ENCODE peak calls at places on chromosome 19, in eight cellular contexts. One of them, this sample, is unnamed.

GRCh38 chr19:6362351-6362801 is 1.0 kb downstream of the CLPP start:
- DNase-seq in keratinocyte: no peak
- DNase-seq in DND-41: peak
- DNase-seq in neural progenitor cell: no peak
- DNase-seq in mammary epithelial cell: no peak
- DNase-seq in IMR-90: no peak
- DNase-seq in K562: no peak
- DNase-seq in colonic mucosa: no peak
- DNase-seq in this sample: no peak

GRCh38 chr19:11963566-11964355 is 1.1 kb upstream of the ZNF763 start:
- DNase-seq in DND-41: peak
- DNase-seq in neural progenitor cell: peak
- DNase-seq in colonic mucosa: peak
- DNase-seq in mammary epithelial cell: peak
- DNase-seq in keratinocyte: no peak
- DNase-seq in IMR-90: peak
- DNase-seq in K562: peak
- DNase-seq in this sample: peak

GRCh38 chr19:18435185-18435841 is 2.6 kb downstream of the ISYNA1 start:
- DNase-seq in keratinocyte: no peak
- DNase-seq in colonic mucosa: no peak
- DNase-seq in neural progenitor cell: no peak
- DNase-seq in K562: no peak
- DNase-seq in DND-41: no peak
- DNase-seq in mammary epithelial cell: no peak
- DNase-seq in IMR-90: no peak
- DNase-seq in this sample: no peak

GRCh38 chr19:398719-399118 is 10.2 kb downstream of the C2CD4C start:
- DNase-seq in mammary epithelial cell: no peak
- DNase-seq in keratinocyte: no peak
- DNase-seq in DND-41: no peak
- DNase-seq in K562: no peak
- DNase-seq in IMR-90: no peak
- DNase-seq in colonic mucosa: no peak
- DNase-seq in neural progenitor cell: no peak
- DNase-seq in this sample: peak

GRCh38 chr19:8393871-8394250 is 3.7 kb downstream of the RAB11B start:
- DNase-seq in neural progenitor cell: no peak
- DNase-seq in DND-41: no peak
- DNase-seq in IMR-90: no peak
- DNase-seq in mammary epithelial cell: no peak
- DNase-seq in keratinocyte: no peak
- DNase-seq in K562: no peak
- DNase-seq in colonic mucosa: no peak
- DNase-seq in this sample: no peak

GRCh38 chr19:1225451-1226226 is 12.2 kb downstream of the CBARP start:
- DNase-seq in keratinocyte: no peak
- DNase-seq in colonic mucosa: no peak
- DNase-seq in mammary epithelial cell: no peak
- DNase-seq in DND-41: no peak
- DNase-seq in IMR-90: no peak
- DNase-seq in neural progenitor cell: no peak
- DNase-seq in K562: no peak
- DNase-seq in this sample: no peak

GRCh38 chr19:47095707-47096704 is 17.6 kb downstream of the ZC3H4 start:
- DNase-seq in neural progenitor cell: no peak
- DNase-seq in keratinocyte: no peak
- DNase-seq in IMR-90: no peak
- DNase-seq in DND-41: peak
- DNase-seq in mammary epithelial cell: peak
- DNase-seq in K562: no peak
- DNase-seq in colonic mucosa: peak
- DNase-seq in this sample: peak

GRCh38 chr19:1822210-1822609 is 10.1 kb upstream of the ATP8B3 start:
- DNase-seq in keratinocyte: no peak
- DNase-seq in mammary epithelial cell: no peak
- DNase-seq in IMR-90: no peak
- DNase-seq in K562: no peak
- DNase-seq in neural progenitor cell: no peak
- DNase-seq in DND-41: no peak
- DNase-seq in colonic mucosa: no peak
- DNase-seq in this sample: no peak

GRCh38 chr19:35738021-35738886 is 4.0 kb downstream of the IGFLR1 start:
- DNase-seq in mammary epithelial cell: no peak
- DNase-seq in IMR-90: no peak
- DNase-seq in neural progenitor cell: no peak
- DNase-seq in K562: no peak
- DNase-seq in colonic mucosa: no peak
- DNase-seq in keratinocyte: no peak
- DNase-seq in DND-41: no peak
- DNase-seq in this sample: peak

GRCh38 chr19:10339380-10339960 is at the start of gene ICAM3:
- DNase-seq in DND-41: peak
- DNase-seq in colonic mucosa: peak
- DNase-seq in keratinocyte: no peak
- DNase-seq in neural progenitor cell: no peak
- DNase-seq in IMR-90: no peak
- DNase-seq in mammary epithelial cell: no peak
- DNase-seq in K562: no peak
- DNase-seq in this sample: no peak

GRCh38 chr19:33005440-33005839 is 33.4 kb downstream of the FAAP24 start:
- DNase-seq in neural progenitor cell: no peak
- DNase-seq in keratinocyte: no peak
- DNase-seq in colonic mucosa: no peak
- DNase-seq in DND-41: no peak
- DNase-seq in IMR-90: no peak
- DNase-seq in mammary epithelial cell: no peak
- DNase-seq in K562: no peak
- DNase-seq in this sample: no peak

GRCh38 chr19:54451331-54451871 is 2.4 kb downstream of the LENG8 start:
- DNase-seq in colonic mucosa: no peak
- DNase-seq in DND-41: no peak
- DNase-seq in neural progenitor cell: no peak
- DNase-seq in keratinocyte: no peak
- DNase-seq in K562: no peak
- DNase-seq in IMR-90: no peak
- DNase-seq in mammary epithelial cell: no peak
- DNase-seq in this sample: peak

GRCh38 chr19:35484637-35485036 is 5.6 kb downstream of the KRTDAP start:
- DNase-seq in keratinocyte: no peak
- DNase-seq in K562: no peak
- DNase-seq in mammary epithelial cell: no peak
- DNase-seq in neural progenitor cell: no peak
- DNase-seq in IMR-90: no peak
- DNase-seq in DND-41: no peak
- DNase-seq in colonic mucosa: no peak
- DNase-seq in this sample: no peak

GRCh38 chr19:54155694-54156093 is 3.8 kb downstream of the LENG1 start:
- DNase-seq in mammary epithelial cell: no peak
- DNase-seq in colonic mucosa: no peak
- DNase-seq in K562: no peak
- DNase-seq in keratinocyte: no peak
- DNase-seq in neural progenitor cell: no peak
- DNase-seq in IMR-90: no peak
- DNase-seq in DND-41: no peak
- DNase-seq in this sample: no peak

GRCh38 chr19:41994994-41995958 is 1.2 kb upstream of the ATP1A3 start:
- DNase-seq in DND-41: no peak
- DNase-seq in keratinocyte: no peak
- DNase-seq in IMR-90: no peak
- DNase-seq in K562: no peak
- DNase-seq in neural progenitor cell: no peak
- DNase-seq in colonic mucosa: no peak
- DNase-seq in mammary epithelial cell: no peak
- DNase-seq in this sample: no peak

GRCh38 chr19:34243876-34244578 is 10.3 kb upstream of the GARRE1 start:
- DNase-seq in keratinocyte: no peak
- DNase-seq in DND-41: no peak
- DNase-seq in mammary epithelial cell: no peak
- DNase-seq in colonic mucosa: no peak
- DNase-seq in neural progenitor cell: no peak
- DNase-seq in IMR-90: no peak
- DNase-seq in K562: no peak
- DNase-seq in this sample: no peak

DNA sequence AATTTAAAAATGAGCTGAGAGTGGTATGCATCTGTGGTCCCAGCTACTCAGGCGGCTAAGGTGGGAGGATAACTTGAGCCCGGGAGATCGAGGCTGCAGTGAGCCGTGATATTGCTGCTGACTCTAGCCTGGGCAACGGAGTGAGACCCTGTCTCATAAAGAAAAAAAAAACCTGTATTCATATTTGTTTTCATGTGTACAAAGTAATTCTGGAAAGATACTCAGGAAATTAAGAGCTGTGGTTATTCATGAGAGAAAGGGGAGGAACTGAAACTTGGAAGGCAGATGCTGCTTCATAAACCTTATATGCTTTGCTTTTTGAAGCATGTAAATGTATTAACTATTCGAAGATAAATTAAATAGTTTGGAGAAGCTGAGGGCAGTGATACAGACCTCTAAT is 8.8 kb upstream of the RLN3 start:
- DNase-seq in neural progenitor cell: no peak
- DNase-seq in colonic mucosa: no peak
- DNase-seq in keratinocyte: no peak
- DNase-seq in IMR-90: no peak
- DNase-seq in K562: no peak
- DNase-seq in DND-41: no peak
- DNase-seq in mammary epithelial cell: no peak
- DNase-seq in this sample: peak
- H3K4me3 ChIP-seq in neural progenitor cell: no peak
- H3K4me3 ChIP-seq in colonic mucosa: no peak
- H3K4me3 ChIP-seq in keratinocyte: no peak
- H3K4me3 ChIP-seq in IMR-90: no peak
- H3K4me3 ChIP-seq in K562: no peak
- H3K4me3 ChIP-seq in DND-41: no peak
- H3K4me3 ChIP-seq in mammary epithelial cell: no peak
- H3K4me3 ChIP-seq in this sample: no peak

GRCh38 chr19:39517432-39517831 is 2.5 kb downstream of the SELENOV start:
- DNase-seq in DND-41: no peak
- DNase-seq in IMR-90: no peak
- DNase-seq in colonic mucosa: no peak
- DNase-seq in keratinocyte: no peak
- DNase-seq in neural progenitor cell: no peak
- DNase-seq in mammary epithelial cell: no peak
- DNase-seq in K562: no peak
- DNase-seq in this sample: no peak

GRCh38 chr19:39512964-39513363 is 2.0 kb upstream of the SELENOV start:
- DNase-seq in IMR-90: no peak
- DNase-seq in mammary epithelial cell: no peak
- DNase-seq in neural progenitor cell: no peak
- DNase-seq in keratinocyte: no peak
- DNase-seq in K562: no peak
- DNase-seq in colonic mucosa: no peak
- DNase-seq in DND-41: no peak
- DNase-seq in this sample: no peak

GRCh38 chr19:39515551-39516191 is 732 bp downstream of the SELENOV start:
- DNase-seq in neural progenitor cell: peak
- DNase-seq in keratinocyte: no peak
- DNase-seq in mammary epithelial cell: no peak
- DNase-seq in IMR-90: no peak
- DNase-seq in DND-41: no peak
- DNase-seq in colonic mucosa: no peak
- DNase-seq in K562: no peak
- DNase-seq in this sample: no peak

GRCh38 chr19:39516270-39516669 is 1.3 kb downstream of the SELENOV start:
- DNase-seq in IMR-90: no peak
- DNase-seq in DND-41: no peak
- DNase-seq in colonic mucosa: no peak
- DNase-seq in neural progenitor cell: no peak
- DNase-seq in K562: no peak
- DNase-seq in mammary epithelial cell: no peak
- DNase-seq in keratinocyte: no peak
- DNase-seq in this sample: no peak

DNA sequence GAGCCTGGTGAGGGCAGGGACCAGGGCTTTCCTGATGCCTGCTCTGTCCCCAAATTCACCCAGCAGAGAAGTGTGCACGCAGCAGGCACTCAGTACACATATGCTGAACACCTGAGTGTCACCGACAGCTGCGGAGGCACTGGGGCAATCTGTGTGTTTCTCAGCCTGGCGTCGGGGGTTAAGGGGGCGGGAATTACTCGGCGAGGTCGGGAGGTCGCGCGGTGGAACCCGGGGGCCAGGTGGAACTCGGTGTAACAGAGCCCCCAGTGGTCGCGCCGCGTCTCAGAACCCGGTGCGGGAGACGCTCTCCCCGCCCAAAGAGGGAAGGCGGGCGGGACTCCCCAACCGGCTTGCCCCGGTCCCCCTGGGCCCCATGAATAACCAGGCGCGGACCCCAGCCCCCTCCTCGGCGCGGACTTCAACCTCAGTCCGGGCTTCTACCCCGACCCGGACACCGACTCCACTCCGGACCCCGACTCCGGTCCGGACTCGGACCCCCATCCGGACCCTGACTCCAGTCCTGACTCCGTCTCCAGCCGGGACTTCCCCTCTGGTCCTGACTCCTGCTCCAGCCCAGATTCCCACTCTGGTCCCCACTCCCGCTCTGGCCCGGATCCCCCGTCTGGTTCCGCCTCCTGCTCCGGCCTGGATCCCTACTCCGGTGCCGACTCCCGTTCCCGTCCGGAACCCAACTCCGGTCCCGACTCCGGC is at the start of gene SELENOV:
- DNase-seq in K562: no peak
- DNase-seq in keratinocyte: no peak
- DNase-seq in IMR-90: no peak
- DNase-seq in neural progenitor cell: peak
- DNase-seq in colonic mucosa: no peak
- DNase-seq in DND-41: no peak
- DNase-seq in mammary epithelial cell: no peak
- DNase-seq in this sample: no peak
- TF ChIP-seq CTCF in K562: peak
- TF ChIP-seq CTCF in keratinocyte: no peak
- TF ChIP-seq CTCF in IMR-90: no peak
- TF ChIP-seq CTCF in neural progenitor cell: peak
- TF ChIP-seq CTCF in colonic mucosa: no peak
- TF ChIP-seq CTCF in DND-41: no peak
- TF ChIP-seq CTCF in mammary epithelial cell: no peak
- TF ChIP-seq CTCF in this sample: no peak

DNA sequence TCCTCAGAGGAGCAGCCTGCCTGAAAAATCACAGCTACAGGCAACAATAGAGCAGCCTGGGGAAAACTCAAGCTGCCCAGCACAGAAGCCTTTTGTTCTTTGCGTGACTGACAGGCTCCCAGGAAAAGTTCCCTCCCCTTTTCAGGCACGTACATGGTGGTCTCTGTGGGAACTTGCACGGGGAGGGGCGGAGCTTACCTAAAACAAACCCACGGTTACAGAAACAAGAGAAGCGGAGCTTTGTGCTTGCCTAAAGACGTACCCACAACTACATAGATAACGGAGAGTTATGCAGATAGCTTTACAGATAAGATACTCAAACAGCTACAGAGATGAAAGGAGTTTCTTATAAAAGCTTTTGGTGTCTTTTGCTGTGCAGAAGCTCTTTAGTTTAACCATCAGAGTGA is 11.4 kb downstream of the ETFB start:
- DNase-seq in neural progenitor cell: peak
- DNase-seq in DND-41: peak
- DNase-seq in keratinocyte: no peak
- DNase-seq in K562: no peak
- DNase-seq in colonic mucosa: no peak
- DNase-seq in IMR-90: peak
- DNase-seq in mammary epithelial cell: peak
- DNase-seq in this sample: no peak
- H3K9ac ChIP-seq in neural progenitor cell: no peak
- H3K9ac ChIP-seq in DND-41: no peak
- H3K9ac ChIP-seq in keratinocyte: no peak
- H3K9ac ChIP-seq in K562: no peak
- H3K9ac ChIP-seq in colonic mucosa: no peak
- H3K9ac ChIP-seq in IMR-90: no peak
- H3K9ac ChIP-seq in mammary epithelial cell: no peak
- H3K9ac ChIP-seq in this sample: no peak

GRCh38 chr19:4800591-4801081 is 9.1 kb downstream of the FEM1A start:
- DNase-seq in K562: no peak
- DNase-seq in colonic mucosa: no peak
- DNase-seq in neural progenitor cell: no peak
- DNase-seq in keratinocyte: no peak
- DNase-seq in DND-41: no peak
- DNase-seq in mammary epithelial cell: peak
- DNase-seq in IMR-90: no peak
- DNase-seq in this sample: peak
- H3K4me3 ChIP-seq in K562: no peak
- H3K4me3 ChIP-seq in colonic mucosa: no peak
- H3K4me3 ChIP-seq in neural progenitor cell: no peak
- H3K4me3 ChIP-seq in keratinocyte: no peak
- H3K4me3 ChIP-seq in DND-41: no peak
- H3K4me3 ChIP-seq in mammary epithelial cell: no peak
- H3K4me3 ChIP-seq in IMR-90: no peak
- H3K4me3 ChIP-seq in this sample: no peak

This sample was measured in kidney.